ENCODE peak calls at places on chromosomes 11 and 22, in six cellular contexts. L, N, I, U, D and X are unnamed samples.

GRCh38 chr11:22432331-22433065 is 94.3 kb downstream of the SLC17A6 start:
- DNase-seq in L (peak), D (no peak), I (peak), N (peak), U (no peak), X (no peak)

GRCh38 chr11:119316017-119316728 is 757 bp downstream of the MCAM start:
- DNase-seq in U (no peak), L (no peak), D (no peak), N (no peak), I (peak), X (no peak)

GRCh38 chr22:24128631-24129601 is 52.4 kb upstream of the SUSD2 start:
- DNase-seq in L (no peak), D (no peak), I (no peak), N (no peak), U (no peak), X (no peak)

GRCh38 chr11:82890941-82891340 is 9.3 kb downstream of the PRCP start:
- DNase-seq in U (no peak), L (no peak), N (no peak), D (no peak), I (no peak), X (no peak)

GRCh38 chr11:71425851-71426250 is 22.3 kb downstream of the DHCR7 start:
- DNase-seq in D (peak), U (no peak), N (no peak), I (no peak), L (no peak), X (no peak)

GRCh38 chr22:37163618-37164534 is 14.2 kb upstream of the IL2RB start:
- DNase-seq in I (no peak), N (peak), L (no peak), U (peak), D (no peak), X (no peak)

GRCh38 chr11:120801801-120802689 is 221.9 kb upstream of the TBCEL start:
- DNase-seq in N (no peak), D (peak), I (no peak), U (no peak), L (peak), X (no peak)

GRCh38 chr22:30444632-30445437 is 19.3 kb downstream of the MTFP1 start:
- DNase-seq in D (no peak), L (no peak), N (no peak), I (no peak), U (no peak), X (no peak)

GRCh38 chr11:72522186-72522585 is 87.9 kb upstream of the CLPB start:
- DNase-seq in I (no peak), D (no peak), L (no peak), U (no peak), N (no peak), X (no peak)

GRCh38 chr22:22208657-22209056 is 35.9 kb upstream of the VPREB1 start:
- DNase-seq in D (no peak), U (no peak), I (no peak), L (no peak), N (no peak), X (no peak)

GRCh38 chr22:19631899-19632670 is 82.2 kb upstream of the SEPTIN5 start:
- DNase-seq in I (peak), D (no peak), N (no peak), U (no peak), L (no peak), X (no peak)

GRCh38 chr11:1123970-1124369 is 33.8 kb upstream of the MUC5AC start:
- DNase-seq in U (no peak), L (no peak), N (no peak), I (no peak), D (no peak), X (no peak)

GRCh38 chr22:45033136-45033535 is 23.3 kb upstream of the PHF21B start:
- DNase-seq in D (no peak), U (no peak), N (no peak), L (no peak), I (no peak), X (no peak)

GRCh38 chr11:63343130-63343529 is 26.5 kb upstream of the SLC22A9 start:
- DNase-seq in U (no peak), L (no peak), N (no peak), I (no peak), D (no peak), X (no peak)

GRCh38 chr11:87097582-87097981 is 59.8 kb downstream of the TMEM135 start:
- DNase-seq in D (no peak), N (no peak), I (no peak), L (no peak), U (no peak), X (no peak)

GRCh38 chr11:44731685-44732411 is 5.1 kb downstream of the TSPAN18 start:
- DNase-seq in N (no peak), I (no peak), D (no peak), L (no peak), U (no peak), X (no peak)

GRCh38 chr11:72743321-72744221 is 8.6 kb downstream of the ARAP1 start:
- DNase-seq in I (no peak), L (no peak), N (peak), D (no peak), U (no peak), X (no peak)

GRCh38 chr11:19872526-19873135 is 160.0 kb downstream of the NAV2 start:
- DNase-seq in D (no peak), I (no peak), L (no peak), N (no peak), U (no peak), X (no peak)

GRCh38 chr11:125398994-125399638 is 96.9 kb downstream of the FEZ1 start:
- DNase-seq in N (peak), I (no peak), L (peak), U (no peak), D (no peak), X (no peak)

GRCh38 chr22:30578481-30578880 is 4.0 kb upstream of the GAL3ST1 start:
- DNase-seq in D (no peak), N (no peak), U (no peak), L (no peak), I (no peak), X (no peak)

GRCh38 chr11:126871792-126872191 is 128.8 kb downstream of the KIRREL3 start:
- DNase-seq in N (no peak), U (no peak), L (no peak), D (no peak), I (no peak), X (no peak)

GRCh38 chr11:21411114-21411513 is 741.7 kb downstream of the NELL1 start:
- DNase-seq in U (no peak), N (no peak), I (no peak), L (no peak), D (no peak), X (no peak)

GRCh38 chr11:61035086-61035835 is 63.8 kb downstream of the CD6 start:
- DNase-seq in D (no peak), I (no peak), N (peak), U (no peak), L (peak), X (no peak)

GRCh38 chr22:37479196-37479595 is 7.0 kb downstream of the MFNG start:
- DNase-seq in D (no peak), L (no peak), I (no peak), U (no peak), N (no peak), X (no peak)

GRCh38 chr11:9663699-9664275 is at the start of gene SWAP70:
- DNase-seq in I (peak), L (peak), D (peak), N (peak), U (no peak), X (peak)

GRCh38 chr11:23010790-23011340 is 150.6 kb upstream of the CCDC179 start:
- DNase-seq in N (no peak), L (no peak), I (no peak), U (no peak), D (no peak), X (no peak)

GRCh38 chr11:112023104-112023503 is 2.1 kb upstream of the DLAT start:
- DNase-seq in N (no peak), U (no peak), D (no peak), L (no peak), I (no peak), X (no peak)

GRCh38 chr22:41910599-41911291 is 4.1 kb downstream of the SHISA8 start:
- DNase-seq in N (no peak), D (peak), L (no peak), U (no peak), I (no peak), X (no peak)

GRCh38 chr11:45920531-45921477 is 1.7 kb upstream of the LARGE2 start:
- DNase-seq in L (no peak), D (no peak), U (no peak), I (no peak), N (peak), X (no peak)

GRCh38 chr11:109015283-109015682 is 350.4 kb downstream of the DDX10 start:
- DNase-seq in U (no peak), L (no peak), I (no peak), D (no peak), N (no peak), X (no peak)

GRCh38 chr22:19766506-19767426 is 6.2 kb downstream of the TBX1 start:
- DNase-seq in I (no peak), D (peak), N (peak), L (no peak), U (no peak), X (no peak)

GRCh38 chr11:72814139-72814830 is at the start of gene ATG16L2:
- DNase-seq in D (peak), I (peak), L (peak), N (peak), U (no peak), X (no peak)

GRCh38 chr22:26906464-26906863 is 249.1 kb downstream of the MIAT start:
- DNase-seq in L (no peak), N (no peak), D (no peak), I (no peak), U (no peak), X (no peak)

GRCh38 chr11:20213790-20214189 is 53.5 kb upstream of the DBX1 start:
- DNase-seq in U (no peak), N (no peak), D (no peak), I (no peak), L (no peak), X (no peak)

GRCh38 chr22:44269757-44270555 is 42.8 kb downstream of the SHISAL1 start:
- DNase-seq in U (no peak), L (no peak), I (no peak), N (peak), D (no peak), X (no peak)

GRCh38 chr22:30362632-30363281 is 6.0 kb downstream of the CCDC157 start:
- DNase-seq in N (no peak), I (no peak), D (no peak), L (no peak), U (no peak), X (no peak)

GRCh38 chr11:76371170-76371569 is 9.8 kb downstream of the THAP12 start:
- DNase-seq in D (no peak), I (no peak), L (no peak), U (peak), N (no peak), X (no peak)

GRCh38 chr11:64764753-64765152 is 5.0 kb upstream of the PYGM start:
- DNase-seq in I (no peak), N (peak), U (no peak), L (peak), D (no peak), X (no peak)

GRCh38 chr22:46052801-46053562 is 76.0 kb upstream of the WNT7B start:
- DNase-seq in U (no peak), L (peak), I (peak), N (peak), D (no peak), X (no peak)

GRCh38 chr22:46054878-46055158 is 77.9 kb upstream of the WNT7B start:
- DNase-seq in N (no peak), L (no peak), I (peak), U (no peak), D (no peak), X (no peak)

GRCh38 chr22:46054091-46054877 is 77.3 kb upstream of the WNT7B start:
- DNase-seq in U (no peak), N (peak), I (peak), D (no peak), L (peak), X (no peak)

GRCh38 chr22:46052331-46052771 is 75.4 kb upstream of the WNT7B start:
- DNase-seq in D (no peak), U (no peak), L (peak), I (peak), N (peak), X (no peak)

DNA sequence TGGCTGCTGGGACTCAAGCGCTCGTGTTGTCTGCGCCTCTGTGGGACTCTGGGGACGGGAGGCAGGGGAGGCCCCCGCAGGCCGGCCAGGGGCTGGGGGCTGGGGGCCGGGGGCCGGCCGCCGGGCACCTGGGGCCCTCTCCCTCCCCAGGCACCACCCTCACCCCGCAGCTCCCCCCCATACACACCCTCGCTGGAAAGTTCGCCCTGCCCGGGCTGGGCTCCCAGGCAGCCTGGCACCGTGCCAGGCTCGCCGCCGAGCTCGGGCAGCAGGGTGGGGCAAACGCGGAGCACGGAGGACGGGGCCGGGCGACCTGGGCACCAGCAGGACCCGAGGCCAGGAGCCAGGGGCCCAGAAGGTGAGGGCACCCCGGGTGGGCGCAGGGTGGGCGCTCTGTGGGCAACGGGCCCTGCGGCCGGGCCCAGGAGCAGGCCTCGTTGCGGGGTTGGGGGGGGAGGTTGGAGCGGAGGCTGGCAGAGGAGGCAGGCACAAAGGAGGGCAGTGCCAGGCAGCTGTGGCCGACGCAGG is 76.7 kb upstream of the WNT7B start:
- DNase-seq in L (peak), U (no peak), I (peak), D (peak), N (peak), X (no peak)
- TF ChIP-seq POLR2AphosphoS5 in L (peak), U (no peak), I (peak), D (peak), N (peak), X (peak)

GRCh38 chr11:35619030-35619753 is 932 bp downstream of the FJX1 start:
- DNase-seq in D (no peak), I (no peak), L (no peak), N (peak), U (no peak), X (no peak)

GRCh38 chr11:35618497-35619029 is 303 bp downstream of the FJX1 start:
- DNase-seq in D (no peak), L (no peak), I (no peak), U (no peak), N (peak), X (no peak)

GRCh38 chr11:35622070-35622469 is 3.8 kb downstream of the FJX1 start:
- DNase-seq in N (no peak), L (no peak), I (no peak), D (peak), U (no peak), X (no peak)

GRCh38 chr11:35621620-35622019 is 3.4 kb downstream of the FJX1 start:
- DNase-seq in U (no peak), I (no peak), L (no peak), N (no peak), D (no peak), X (no peak)

GRCh38 chr11:35619754-35620640 is 1.7 kb downstream of the FJX1 start:
- DNase-seq in L (no peak), D (no peak), I (no peak), N (no peak), U (no peak), X (no peak)
- H3K27ac ChIP-seq in L (peak), D (no peak), I (peak), N (peak), U (no peak), X (peak)

GRCh38 chr11:10807629-10808552 is 835 bp downstream of the EIF4G2 start:
- DNase-seq in N (peak), D (peak), I (peak), U (no peak), L (peak), X (no peak)
- TF ChIP-seq POLR2AphosphoS5 in N (peak), D (peak), I (peak), U (peak), L (no peak), X (no peak)

GRCh38 chr22:46237453-46238158 is 12.5 kb downstream of the CDPF1 start:
- DNase-seq in N (no peak), D (no peak), L (no peak), U (no peak), I (no peak), X (no peak)
- H3K27ac ChIP-seq in N (no peak), D (no peak), L (no peak), U (no peak), I (no peak), X (peak)

DNA sequence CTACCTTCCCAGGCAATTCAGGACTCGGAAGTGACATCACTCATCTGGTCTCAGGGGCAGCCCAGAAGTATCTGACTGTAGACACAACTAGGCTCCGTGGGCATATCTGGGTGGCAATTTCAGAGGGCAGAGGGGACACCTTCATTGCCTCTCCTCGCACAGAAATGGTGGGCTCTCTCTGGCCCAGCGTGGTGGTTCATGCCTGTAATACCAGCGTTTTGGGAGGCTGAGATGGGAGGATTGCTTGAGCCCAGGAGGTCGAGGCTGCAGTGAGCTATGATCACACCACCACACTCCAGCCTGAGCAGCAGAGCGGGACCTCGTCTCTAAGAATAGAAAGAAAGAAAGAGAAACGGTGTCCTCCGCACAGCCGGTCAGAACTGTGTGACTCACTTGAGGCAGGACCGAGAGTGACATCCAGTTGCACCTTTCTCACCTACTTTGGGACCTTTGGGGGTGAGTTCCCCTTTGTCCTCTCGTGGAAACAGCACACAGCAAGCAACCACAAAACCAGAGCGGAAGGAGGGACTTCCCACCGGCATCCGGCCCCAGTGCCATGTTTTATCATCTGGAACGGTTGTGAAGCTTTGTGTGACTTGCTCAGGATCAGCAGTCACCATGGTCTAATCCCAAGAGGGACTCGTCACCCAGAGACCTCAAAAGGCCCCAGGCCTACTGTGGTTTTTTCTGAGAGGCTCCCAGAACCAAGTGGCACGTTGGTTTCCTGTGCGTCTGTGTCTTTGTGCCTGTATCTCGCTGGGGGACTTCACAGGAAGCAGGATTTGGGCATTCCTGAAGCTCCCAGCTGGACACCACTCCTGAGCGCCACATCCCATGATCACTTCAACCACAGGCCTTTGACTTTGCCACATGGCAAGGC is 38.4 kb upstream of the EMID1 start:
- DNase-seq in I (no peak), L (no peak), D (no peak), N (peak), U (peak), X (no peak)
- TF ChIP-seq POLR2AphosphoS5 in I (no peak), L (no peak), D (no peak), N (peak), U (peak), X (no peak)

DNA sequence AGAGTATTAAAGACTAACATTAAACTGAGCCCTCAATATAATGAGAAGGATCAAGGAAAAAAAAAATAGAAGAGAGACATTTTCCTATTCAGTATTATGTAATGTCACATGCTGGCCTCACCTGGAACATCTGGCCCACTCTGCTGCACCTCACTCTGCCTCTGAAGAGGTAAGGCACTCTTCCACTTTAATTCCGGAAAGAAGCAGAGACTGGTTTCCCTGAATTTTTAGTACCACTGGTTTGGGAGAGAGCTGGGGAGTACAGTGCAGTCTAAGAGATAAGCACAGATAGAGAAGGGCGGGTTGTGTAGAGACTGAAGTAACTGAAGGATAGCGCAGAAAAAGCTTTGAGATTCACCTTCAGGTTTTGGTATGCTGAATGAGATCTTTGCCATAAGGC is 178.7 kb downstream of the SOX6 start:
- DNase-seq in L (no peak), I (no peak), N (no peak), D (no peak), U (no peak), X (no peak)
- H3K27ac ChIP-seq in L (no peak), I (no peak), N (no peak), D (no peak), U (no peak), X (no peak)

DNA sequence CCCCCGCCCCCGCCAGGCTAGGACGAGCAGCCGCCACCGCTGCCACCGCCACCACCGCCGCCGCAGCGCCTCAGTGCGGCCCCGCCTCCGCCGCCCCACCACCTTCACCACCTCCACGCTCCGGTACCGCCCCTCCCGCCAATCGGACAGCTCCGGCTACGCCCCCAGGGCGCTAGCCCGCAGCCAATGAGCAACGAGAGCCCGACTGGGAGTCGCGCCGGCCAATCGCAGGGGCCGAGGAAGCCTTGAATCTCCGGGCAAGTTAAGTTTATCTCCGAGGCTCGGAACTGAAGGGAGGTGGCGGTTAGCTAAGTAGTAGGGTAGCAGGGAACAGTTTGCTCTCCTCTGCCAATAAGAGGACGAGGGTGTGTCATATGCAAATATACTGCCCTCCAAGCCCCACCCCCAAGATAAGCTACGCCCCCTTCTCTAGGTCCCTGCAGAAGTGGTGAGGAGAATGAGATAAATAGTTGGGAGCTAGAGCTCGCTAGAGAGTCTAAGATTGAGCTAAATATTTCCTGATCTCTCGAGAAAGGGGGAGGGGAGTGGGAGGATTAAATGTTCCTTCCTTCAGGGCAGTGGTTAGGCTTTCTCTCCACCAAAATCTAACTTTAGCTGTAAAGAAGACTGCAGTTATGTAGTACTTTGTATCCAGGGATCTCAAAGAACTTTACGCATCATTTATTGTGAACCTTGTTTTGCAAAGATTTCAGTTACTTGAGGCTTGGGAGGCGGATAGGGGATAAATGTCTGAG is at the start of gene SESN3:
- DNase-seq in U (peak), I (peak), N (peak), D (peak), L (peak), X (peak)
- TF ChIP-seq POLR2AphosphoS5 in U (peak), I (no peak), N (peak), D (peak), L (peak), X (peak)